ENCODE peak calls at places on chromosome 6, in seven cellular contexts. L is choroid plexus epithelial cell, U is transverse colon, C is mesothelial cell of epicardium, A is GM13977, S is heart left ventricle, W is Calu3. Y is an unnamed sample.

GRCh38 chr6:76495909-76496308 is 423.4 kb upstream of the IMPG1 start:
- DNase-seq in W (no peak), S (no peak), C (no peak), A (no peak), L (peak; percentile 5), U (no peak), Y (no peak)

GRCh38 chr6:84462697-84463096 is 235.3 kb upstream of the CEP162 start:
- DNase-seq in C (no peak), L (peak; percentile 76), U (no peak), S (no peak), A (no peak), W (no peak), Y (no peak)

GRCh38 chr6:105374010-105374420 is 28.9 kb downstream of the PREP start:
- DNase-seq in W (peak; percentile 62), A (no peak), U (no peak), C (no peak), S (no peak), L (peak; percentile 78), Y (peak; percentile 68)

GRCh38 chr6:12548526-12548925 is 168.0 kb upstream of the PHACTR1 start:
- DNase-seq in W (no peak), U (no peak), S (no peak), A (no peak), L (peak; percentile 77), C (no peak), Y (no peak)

GRCh38 chr6:37142047-37142614 is 27.8 kb upstream of the PIM1 start:
- DNase-seq in W (no peak), U (no peak), S (no peak), C (no peak), A (no peak), L (no peak), Y (no peak)

GRCh38 chr6:33911488-33911887 is 107.7 kb upstream of the MLN start:
- DNase-seq in A (no peak), C (no peak), L (no peak), U (no peak), S (no peak), W (no peak), Y (no peak)

GRCh38 chr6:154731296-154732218 is 1.7 kb upstream of the SCAF8 start:
- DNase-seq in A (no peak), C (no peak), L (no peak), U (no peak), W (no peak), S (no peak), Y (no peak)

GRCh38 chr6:11766589-11767450 is 11.8 kb downstream of the ADTRP start:
- DNase-seq in L (peak; percentile 97), W (peak; percentile 38), C (no peak), S (no peak), A (no peak), U (no peak), Y (peak; percentile 99)

GRCh38 chr6:11653028-11653583 is 115.6 kb downstream of the TMEM170B start:
- DNase-seq in U (no peak), L (peak; percentile 96), C (no peak), S (peak; percentile 60), A (peak; percentile 63), W (peak; percentile 42), Y (peak; percentile 50)

GRCh38 chr6:100704941-100705340 is 176.2 kb downstream of the ASCC3 start:
- DNase-seq in L (peak; percentile 62), U (no peak), C (no peak), A (no peak), W (no peak), S (no peak), Y (no peak)

GRCh38 chr6:5622276-5623005 is 361.1 kb downstream of the FARS2 start:
- DNase-seq in S (no peak), W (no peak), A (no peak), L (no peak), U (no peak), C (no peak), Y (no peak)

GRCh38 chr6:18243302-18243893 is 20.9 kb downstream of the DEK start:
- DNase-seq in U (no peak), S (no peak), L (no peak), C (no peak), A (no peak), W (no peak), Y (no peak)

GRCh38 chr6:20933057-20933792 is 399.0 kb downstream of the CDKAL1 start:
- DNase-seq in U (no peak), L (no peak), S (no peak), W (no peak), A (no peak), C (no peak), Y (no peak)

GRCh38 chr6:34189806-34190503 is 44.1 kb upstream of the GRM4 start:
- DNase-seq in W (no peak), C (no peak), L (no peak), A (no peak), U (peak; percentile 34), S (no peak), Y (no peak)

GRCh38 chr6:145139451-145139850 is 595.9 kb downstream of the EPM2A start:
- DNase-seq in A (no peak), U (no peak), C (no peak), W (no peak), L (peak; percentile 75), S (no peak), Y (no peak)

GRCh38 chr6:142943746-142944125 is 1.2 kb downstream of the HIVEP2 start:
- DNase-seq in W (peak; percentile 2), C (no peak), L (peak; percentile 75), A (no peak), S (no peak), U (peak; percentile 19), Y (no peak)

GRCh38 chr6:35731736-35732532 is 4.9 kb upstream of the ARMC12 start:
- DNase-seq in S (peak; percentile 99), C (peak; percentile 90), L (peak; percentile 99), A (peak; percentile 92), U (peak; percentile 99), W (peak; percentile 91), Y (peak; percentile 59)

GRCh38 chr6:47276377-47276776 is 33.3 kb downstream of the TNFRSF21 start:
- DNase-seq in A (no peak), S (no peak), W (no peak), C (no peak), U (no peak), L (no peak), Y (no peak)

GRCh38 chr6:54737247-54737646 is 109.3 kb upstream of the FAM83B start:
- DNase-seq in C (no peak), S (no peak), A (peak; percentile 9), U (no peak), W (no peak), L (no peak), Y (no peak)

DNA sequence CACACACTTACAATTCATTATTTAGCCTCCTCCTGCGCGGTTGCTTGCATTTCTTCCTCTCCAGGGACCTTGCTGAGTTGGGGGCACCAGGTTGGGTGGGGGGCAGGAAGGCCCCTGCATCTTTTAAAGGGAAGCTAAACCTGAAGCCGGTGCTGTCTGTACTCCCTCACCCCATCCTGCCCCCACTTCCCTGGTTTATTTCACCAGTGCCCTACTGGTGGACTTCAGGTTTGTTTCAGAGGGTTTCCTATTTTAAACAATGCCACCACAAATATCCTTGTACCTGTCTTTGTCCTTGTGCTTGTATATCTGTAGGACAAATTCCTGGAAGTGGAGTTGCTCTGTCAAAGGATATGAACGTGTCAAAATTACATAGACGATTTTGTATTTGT is 21.0 kb downstream of the PTK7 start:
- DNase-seq in S (no peak), U (no peak), A (no peak), L (no peak), W (no peak), C (no peak), Y (no peak)
- TF ChIP-seq CTCF in S (no peak), U (no peak), A (no peak), L (peak; percentile 18), W (peak; percentile 11), C (no peak), Y (no peak)

DNA sequence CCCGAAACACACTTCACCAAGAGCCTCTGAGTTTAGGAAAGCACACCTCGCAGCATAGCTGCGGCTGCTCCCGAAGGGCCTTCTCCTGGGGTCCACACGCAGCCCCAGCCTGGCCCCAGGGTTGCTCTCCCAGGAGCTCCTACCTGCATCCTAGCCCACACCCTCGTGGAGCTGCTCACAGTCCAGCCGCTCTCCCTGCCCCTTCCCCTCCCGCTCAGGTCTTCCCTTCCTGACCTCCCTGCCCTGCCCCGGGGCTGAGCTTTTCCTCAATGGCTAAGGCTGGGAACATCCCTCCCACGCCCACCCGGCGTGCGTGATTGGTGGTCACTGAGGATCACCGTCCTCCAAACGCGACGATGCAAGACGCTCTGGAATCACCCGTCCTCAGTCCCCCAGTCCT is 205.8 kb downstream of the FNDC1 start:
- DNase-seq in A (no peak), U (no peak), S (no peak), L (no peak), C (no peak), W (no peak), Y (no peak)
- TF ChIP-seq CTCF in A (no peak), U (no peak), S (no peak), L (no peak), C (no peak), W (no peak), Y (no peak)

GRCh38 chr6:132279592-132280139 is 121.6 kb downstream of the MOXD1 start:
- DNase-seq in A (peak; percentile 61), S (peak; percentile 68), W (peak; percentile 79), U (peak; percentile 77), C (peak; percentile 77), L (peak; percentile 83), Y (peak; percentile 21)
- TF ChIP-seq CTCF in A (peak; percentile 84), S (peak; percentile 92), W (peak; percentile 89), U (peak; percentile 96), C (peak; percentile 93), L (peak; percentile 73), Y (peak; percentile 74)

GRCh38 chr6:30688569-30688968 is 2.1 kb upstream of the PPP1R18 start:
- DNase-seq in C (no peak), L (no peak), W (no peak), S (no peak), A (no peak), U (peak; percentile 37), Y (no peak)

GRCh38 chr6:30685977-30686907 is at the start of gene PPP1R18:
- DNase-seq in W (peak; percentile 63), C (no peak), A (peak; percentile 75), S (peak; percentile 91), U (peak; percentile 85), L (peak; percentile 57), Y (no peak)

GRCh38 chr6:30686908-30687658 is 638 bp upstream of the PPP1R18 start:
- DNase-seq in L (peak; percentile 94), S (peak; percentile 98), C (peak; percentile 82), U (peak; percentile 90), W (peak; percentile 88), A (peak; percentile 88), Y (no peak)

GRCh38 chr6:30689022-30689865 is 1.5 kb downstream of the NRM start:
- DNase-seq in A (no peak), U (no peak), S (no peak), L (no peak), W (no peak), C (no peak), Y (no peak)

DNA sequence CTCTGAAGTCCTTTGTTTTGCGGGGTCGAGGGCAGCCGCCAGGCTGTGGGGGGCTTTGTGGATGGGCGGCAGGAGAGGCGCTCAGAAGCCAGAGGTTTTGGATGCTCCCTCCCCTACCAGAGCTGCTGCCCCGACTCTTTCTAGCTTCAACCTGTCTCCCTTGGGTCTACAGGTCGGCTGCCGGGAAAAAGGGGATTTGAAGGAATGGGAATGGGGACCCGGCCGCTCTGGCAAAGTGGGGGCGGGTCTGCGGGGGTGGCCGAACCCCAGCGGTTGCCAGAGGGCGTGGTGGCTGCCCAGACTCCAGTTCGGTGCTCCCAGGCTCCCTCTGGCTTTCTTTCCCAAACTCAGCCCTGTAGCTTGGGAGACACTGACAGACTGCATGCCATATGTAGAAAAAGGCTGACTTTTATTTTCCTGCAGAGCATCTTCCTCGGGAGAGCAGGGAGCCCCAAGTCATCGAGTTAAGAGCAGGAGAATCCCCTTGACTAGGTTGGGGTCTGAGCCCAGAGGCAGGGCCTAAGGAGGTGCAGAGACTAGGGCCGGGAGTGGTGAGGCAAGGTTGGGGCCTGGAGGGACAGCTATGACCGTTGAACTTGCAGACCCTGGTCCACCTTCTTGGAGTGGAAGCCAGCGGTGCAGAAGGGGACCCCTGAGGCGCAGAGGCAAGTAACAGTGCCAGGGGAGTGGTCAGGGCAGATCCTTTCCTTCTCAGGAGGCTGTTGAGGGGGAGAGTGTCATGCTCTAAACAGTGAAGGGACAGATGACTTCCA is 1.4 kb upstream of the PPP1R18 start:
- DNase-seq in L (peak; percentile 48), S (peak; percentile 63), A (no peak), W (peak; percentile 39), U (no peak), C (no peak), Y (no peak)
- TF ChIP-seq CTCF in L (peak; percentile 41), S (peak; percentile 33), A (no peak), W (no peak), U (no peak), C (no peak), Y (peak; percentile 29)